ENCODE peak calls at places on chromosomes 7 and 10, in eight cellular contexts. Y is AG04450, K is A549, C is transverse colon, M is cardiac muscle cell, I is neural progenitor cell, E is RWPE2, O is tibial artery. Z is an unnamed sample.

GRCh38 chr7:114930829-114931655 is 9.1 kb downstream of the MDFIC start:
- DNase-seq in K (no peak), E (no peak), C (no peak), I (no peak), M (peak; percentile 54), Y (no peak), O (no peak), Z (no peak)

GRCh38 chr7:75727881-75728592 is 10.7 kb downstream of the HIP1 start:
- DNase-seq in K (peak; percentile 52), O (peak; percentile 74), M (peak; percentile 62), C (peak; percentile 91), I (no peak), Y (no peak), E (peak; percentile 92), Z (peak; percentile 50)

GRCh38 chr7:55189447-55189760 is 170.6 kb downstream of the EGFR start:
- DNase-seq in Y (no peak), M (no peak), E (no peak), O (no peak), K (no peak), I (no peak), C (no peak), Z (no peak)

GRCh38 chr7:155796381-155797261 is 15.6 kb downstream of the SHH start:
- DNase-seq in I (peak; percentile 67), O (no peak), Y (no peak), E (no peak), M (peak; percentile 57), C (peak; percentile 73), K (peak; percentile 86), Z (peak; percentile 60)

GRCh38 chr7:67692425-67692824 is 695.8 kb downstream of the TYW1 start:
- DNase-seq in M (peak; percentile 37), Y (no peak), K (no peak), O (no peak), E (no peak), I (no peak), C (no peak), Z (no peak)

GRCh38 chr10:54758791-54759190 is 42.2 kb downstream of the PCDH15 start:
- DNase-seq in E (no peak), C (no peak), O (no peak), K (no peak), I (no peak), M (no peak), Y (no peak), Z (no peak)

GRCh38 chr7:920351-921070 is 34.0 kb downstream of the ADAP1 start:
- DNase-seq in Y (no peak), C (peak; percentile 72), E (peak; percentile 57), I (no peak), K (no peak), M (no peak), O (peak; percentile 57), Z (no peak)

GRCh38 chr7:102326156-102326914 is 29.9 kb downstream of the SPDYE6 start:
- DNase-seq in M (no peak), E (no peak), I (no peak), Y (no peak), K (no peak), C (no peak), O (peak; percentile 15), Z (no peak)

GRCh38 chr10:77359287-77359691 is 278.3 kb downstream of the KCNMA1 start:
- DNase-seq in E (no peak), C (no peak), M (no peak), Y (no peak), K (no peak), I (no peak), O (no peak), Z (no peak)

GRCh38 chr7:142556745-142557144 is 192.5 kb upstream of the PRSS1 start:
- DNase-seq in K (peak; percentile 79), Y (peak; percentile 95), E (peak; percentile 90), O (no peak), C (peak; percentile 18), I (no peak), M (peak; percentile 96), Z (peak; percentile 62)

GRCh38 chr7:36287371-36288241 is 102.1 kb upstream of the ANLN start:
- DNase-seq in O (no peak), E (peak; percentile 27), Y (no peak), K (no peak), C (no peak), I (no peak), M (no peak), Z (peak; percentile 48)

GRCh38 chr10:121368347-121369025 is 229.8 kb downstream of the FGFR2 start:
- DNase-seq in C (no peak), I (peak; percentile 42), M (no peak), E (no peak), K (no peak), O (no peak), Y (no peak), Z (no peak)

GRCh38 chr10:71589617-71590551 is 129.7 kb downstream of the C10orf105 start:
- DNase-seq in C (no peak), M (peak; percentile 30), O (no peak), I (no peak), Y (no peak), K (no peak), E (no peak), Z (no peak)

GRCh38 chr7:30837581-30837980 is 66.4 kb downstream of the MINDY4 start:
- DNase-seq in C (no peak), K (no peak), E (no peak), O (no peak), Y (no peak), I (no peak), M (no peak), Z (no peak)

GRCh38 chr10:131021246-131021895 is 290.1 kb downstream of the TCERG1L start:
- DNase-seq in C (no peak), M (no peak), K (no peak), O (peak; percentile 45), E (no peak), I (no peak), Y (no peak), Z (no peak)

GRCh38 chr10:75395955-75396860 is 5.4 kb downstream of the ZNF503 start:
- DNase-seq in O (no peak), C (peak; percentile 33), E (no peak), Y (no peak), M (peak; percentile 48), I (peak; percentile 60), K (no peak), Z (peak; percentile 39)

GRCh38 chr10:17510242-17510908 is 56.0 kb upstream of the ST8SIA6 start:
- DNase-seq in Y (no peak), C (no peak), E (no peak), K (no peak), O (no peak), M (no peak), I (no peak), Z (no peak)

GRCh38 chr7:36795451-36796021 is 71.2 kb upstream of the AOAH start:
- DNase-seq in Y (no peak), M (peak; percentile 13), I (no peak), O (no peak), C (no peak), E (no peak), K (no peak), Z (no peak)

GRCh38 chr7:140263277-140263676 is 86.5 kb upstream of the KDM7A start:
- DNase-seq in K (no peak), Y (no peak), O (no peak), M (no peak), E (no peak), C (no peak), I (no peak), Z (no peak)

GRCh38 chr7:48087349-48087748 is 1.7 kb upstream of the UPP1 start:
- DNase-seq in C (no peak), I (no peak), K (no peak), Y (no peak), E (no peak), O (no peak), M (peak; percentile 78), Z (no peak)

GRCh38 chr7:42964849-42965805 is 33.0 kb downstream of the MRPL32 start:
- DNase-seq in M (peak; percentile 56), Y (no peak), C (no peak), E (no peak), O (no peak), K (no peak), I (no peak), Z (no peak)
- TF ChIP-seq CTCF in M (no peak), Y (no peak), C (no peak), E (no peak), O (no peak), K (no peak), I (no peak), Z (no peak)

DNA sequence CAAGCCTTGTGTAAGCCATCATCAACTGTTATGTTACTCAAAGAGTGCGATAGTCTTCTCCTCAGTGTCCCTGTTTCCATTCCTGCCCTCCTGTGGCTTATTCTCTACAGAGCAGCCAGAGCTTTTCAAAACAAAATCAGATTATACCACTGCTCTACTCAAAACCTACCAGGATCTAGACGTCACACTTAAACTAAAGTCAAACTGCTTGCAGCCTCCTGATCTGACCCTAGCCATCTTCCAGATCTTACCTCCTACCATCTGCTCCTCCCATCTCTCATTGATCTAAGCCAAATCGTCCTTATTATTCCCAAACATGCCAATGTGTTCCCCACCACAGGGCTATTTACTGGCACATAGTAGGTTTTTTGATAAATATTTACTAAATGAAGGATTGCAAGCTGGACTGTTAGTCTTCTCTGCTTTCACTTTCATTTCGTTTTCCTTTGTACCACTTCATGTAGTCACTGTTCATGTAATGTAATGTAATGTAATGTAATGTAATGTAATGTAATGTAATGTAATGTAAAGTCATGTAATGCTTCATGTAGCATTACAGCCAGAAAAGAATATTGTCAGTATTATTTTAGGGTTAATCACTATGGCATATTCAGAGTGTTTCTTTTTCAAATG is 116.1 kb downstream of the GPR37 start:
- DNase-seq in I (no peak), C (no peak), E (no peak), O (no peak), Y (no peak), M (no peak), K (no peak), Z (no peak)
- H3K4me3 ChIP-seq in I (no peak overlapping the region), C (no peak overlapping the region), E (no peak overlapping the region), O (no peak overlapping the region), Y (no peak overlapping the region), M (no peak overlapping the region), K (peak overlapping the region; percentile 18), Z (no peak overlapping the region)

GRCh38 chr10:102946992-102947391 is 28.9 kb downstream of the CNNM2 start:
- DNase-seq in C (no peak), I (no peak), Y (no peak), E (no peak), M (no peak), K (no peak), O (no peak), Z (no peak)

GRCh38 chr10:102948163-102948562 is 30.1 kb downstream of the CNNM2 start:
- DNase-seq in Y (no peak), C (no peak), O (no peak), K (no peak), I (no peak), M (no peak), E (no peak), Z (no peak)

GRCh38 chr10:102945989-102946388 is 27.9 kb downstream of the CNNM2 start:
- DNase-seq in E (no peak), O (no peak), Y (no peak), K (no peak), C (no peak), I (no peak), M (no peak), Z (no peak)

GRCh38 chr10:102948786-102949185 is 30.7 kb downstream of the CNNM2 start:
- DNase-seq in C (no peak), E (no peak), Y (no peak), I (no peak), O (no peak), K (no peak), M (no peak), Z (no peak)

GRCh38 chr10:102945449-102945848 is 27.4 kb downstream of the CNNM2 start:
- DNase-seq in C (no peak), K (no peak), O (no peak), E (no peak), M (no peak), I (peak; percentile 16), Y (no peak), Z (no peak)
- H3K27ac ChIP-seq in C (no peak overlapping the region), K (no peak overlapping the region), O (no peak overlapping the region), E (no peak overlapping the region), M (peak overlapping the region; percentile 69), I (peak overlapping the region; percentile 47), Y (no peak overlapping the region), Z (no peak overlapping the region)

GRCh38 chr10:59675812-59676211 is 33.8 kb downstream of the SLC16A9 start:
- DNase-seq in M (peak; percentile 17), O (no peak), C (no peak), Y (no peak), E (no peak), K (no peak), I (peak; percentile 61), Z (no peak)
- TF ChIP-seq CTCF in M (peak; percentile 12), O (no peak), C (no peak), Y (no peak), E (no peak), K (peak; percentile 30), I (peak; percentile 58), Z (no peak)